ENCODE peak calls at places on chromosomes 3 and 15, in four cellular contexts. W is cardiac fibroblast, C is IMR-90, F is GM06990. M is an unnamed sample.

GRCh38 chr3:194225988-194226663 is 90.2 kb downstream of the HES1 start:
- DNase-seq in C (no peak), W (no peak), F (no peak), M (no peak)

GRCh38 chr15:80367094-80367493 is 37.1 kb upstream of the ARNT2 start:
- DNase-seq in F (no peak), W (peak; percentile 34), C (peak; percentile 7), M (peak; percentile 41)

GRCh38 chr3:119295816-119296484 is 1.8 kb downstream of the ARHGAP31 start:
- DNase-seq in F (no peak), W (peak; percentile 47), C (no peak), M (peak; percentile 29)

GRCh38 chr3:110743984-110744383 is 327.6 kb upstream of the NECTIN3 start:
- DNase-seq in F (no peak), W (no peak), C (no peak), M (no peak)

GRCh38 chr15:94252906-94253305 is 21.5 kb downstream of the MCTP2 start:
- DNase-seq in W (no peak), F (no peak), C (no peak), M (no peak)

GRCh38 chr15:77578641-77579372 is 53.9 kb downstream of the LINGO1 start:
- DNase-seq in W (no peak), C (no peak), F (no peak), M (no peak)

GRCh38 chr15:31236184-31237041 is 90.2 kb upstream of the KLF13 start:
- DNase-seq in W (peak; percentile 96), F (peak; percentile 81), C (peak; percentile 94), M (peak; percentile 91)

GRCh38 chr3:36542186-36542585 is 161.9 kb downstream of the STAC start:
- DNase-seq in W (peak; percentile 50), C (no peak), F (no peak), M (peak; percentile 21)

GRCh38 chr3:194235160-194235559 is 99.2 kb downstream of the HES1 start:
- DNase-seq in W (no peak), F (no peak), C (no peak), M (no peak)

GRCh38 chr3:144200004-144200403 is 228.4 kb downstream of the DIPK2A start:
- DNase-seq in W (no peak), F (no peak), C (peak; percentile 1), M (no peak)

GRCh38 chr3:61808526-61808925 is 247.2 kb downstream of the PTPRG start:
- DNase-seq in C (no peak), W (peak; percentile 39), F (no peak), M (no peak)

GRCh38 chr15:70768247-70768883 is 5.0 kb upstream of the UACA start:
- DNase-seq in W (no peak), F (peak; percentile 1), C (no peak), M (no peak)

GRCh38 chr15:66459818-66460615 is 37.5 kb downstream of the SNAPC5 start:
- DNase-seq in F (no peak), C (peak; percentile 77), W (peak; percentile 37), M (peak; percentile 73)

GRCh38 chr3:130093741-130094391 is 12.2 kb downstream of the ALG1L2 start:
- DNase-seq in C (no peak), F (peak; percentile 74), W (no peak), M (no peak)

GRCh38 chr3:15659254-15659975 is 57.9 kb downstream of the BTD start:
- DNase-seq in C (no peak), F (no peak), W (no peak), M (peak; percentile 25)

GRCh38 chr15:59437777-59438574 is at the start of gene FAM81A:
- DNase-seq in F (peak; percentile 85), W (peak; percentile 57), C (peak; percentile 47), M (peak; percentile 78)

GRCh38 chr3:171061749-171062148 is 35.2 kb upstream of the SLC2A2 start:
- DNase-seq in C (no peak), W (no peak), F (no peak), M (no peak)

GRCh38 chr3:27535809-27536392 is 51.7 kb upstream of the SLC4A7 start:
- DNase-seq in F (no peak), C (peak; percentile 49), W (peak; percentile 72), M (peak; percentile 84)

GRCh38 chr3:66470956-66471686 is 29.7 kb downstream of the LRIG1 start:
- DNase-seq in C (no peak), F (no peak), W (no peak), M (no peak)

GRCh38 chr3:25588441-25589103 is 76.1 kb downstream of the TOP2B start:
- DNase-seq in F (no peak), C (peak; percentile 13), W (no peak), M (no peak)

GRCh38 chr3:24086597-24087369 is 141.7 kb downstream of the NR1D2 start:
- DNase-seq in W (peak; percentile 26), F (no peak), C (no peak), M (peak; percentile 13)

GRCh38 chr3:127034195-127034989 is 51.5 kb downstream of the PLXNA1 start:
- DNase-seq in C (no peak), W (no peak), F (no peak), M (no peak)

GRCh38 chr3:129513705-129514104 is 14.7 kb upstream of the RHO start:
- DNase-seq in W (no peak), C (no peak), F (no peak), M (no peak)

GRCh38 chr3:71317749-71318458 is 265.6 kb downstream of the FOXP1 start:
- DNase-seq in W (no peak), C (peak; percentile 77), F (no peak), M (no peak)

GRCh38 chr3:25442486-25442885 is 14.4 kb downstream of the RARB start:
- DNase-seq in C (no peak), F (no peak), W (no peak), M (no peak)

GRCh38 chr3:14203521-14204079 is 25.0 kb downstream of the LSM3 start:
- DNase-seq in F (no peak), C (peak; percentile 87), W (peak; percentile 88), M (peak; percentile 77)

GRCh38 chr3:37753428-37753827 is 108.3 kb upstream of the CTDSPL start:
- DNase-seq in C (no peak), W (peak; percentile 6), F (peak; percentile 50), M (no peak)

GRCh38 chr3:158279584-158279983 is 169.7 kb downstream of the RSRC1 start:
- DNase-seq in F (no peak), W (no peak), C (no peak), M (no peak)

GRCh38 chr3:133843634-133844033 is 38.0 kb downstream of the SRPRB start:
- DNase-seq in C (peak; percentile 89), F (no peak), W (peak; percentile 81), M (peak; percentile 89)

GRCh38 chr3:118683636-118684035 is 351.0 kb downstream of the IGSF11 start:
- DNase-seq in W (no peak), F (no peak), C (no peak), M (no peak)

GRCh38 chr3:11780341-11780740 is 66.3 kb downstream of the TAMM41 start:
- DNase-seq in W (no peak), C (no peak), F (no peak), M (no peak)

GRCh38 chr3:150699068-150699635 is 4.6 kb downstream of the ERICH6 start:
- DNase-seq in C (peak; percentile 53), F (no peak), W (peak; percentile 81), M (peak; percentile 58)

GRCh38 chr3:197516517-197516889 is 39.3 kb downstream of the BDH1 start:
- DNase-seq in F (no peak), C (peak; percentile 94), W (peak; percentile 97), M (peak; percentile 89)

GRCh38 chr15:53520867-53521525 is 238.5 kb downstream of the WDR72 start:
- DNase-seq in W (no peak), C (no peak), F (no peak), M (no peak)

GRCh38 chr3:66473637-66474036 is 27.2 kb downstream of the LRIG1 start:
- DNase-seq in W (peak; percentile 70), F (no peak), C (peak; percentile 86), M (peak; percentile 67)

GRCh38 chr15:65246026-65246714 is 34.9 kb upstream of the CILP start:
- DNase-seq in W (no peak), F (no peak), C (no peak), M (no peak)